ENCODE peak calls at places on chromosomes 13 and 19, in five cellular contexts. N is amniotic stem cell; L is anterior cingulate cortex; E is activated naive CD4-positive, alpha-beta T cell treated with anti-CD3 and anti-CD28 coated beads for 36 hours; M is pancreas. G is an unnamed sample.

GRCh38 chr13:66644855-66645460 is 585.2 kb downstream of the PCDH9 start:
- DNase-seq in N (no peak), L (no peak), E (no peak), M (no peak), G (no peak)

GRCh38 chr13:94236876-94237275 is 242.6 kb downstream of the DCT start:
- DNase-seq in N (no peak), L (no peak), E (peak; percentile 39), M (no peak), G (no peak)

GRCh38 chr19:40461669-40462221 is 3.8 kb downstream of the BLVRB start:
- DNase-seq in N (no peak), L (no peak), E (no peak), M (no peak), G (no peak)

GRCh38 chr13:106426909-106427308 is 108.6 kb downstream of the EFNB2 start:
- DNase-seq in N (no peak), L (no peak), E (no peak), M (no peak), G (no peak)

GRCh38 chr19:16085115-16085514 is 8.8 kb downstream of the TPM4 start:
- DNase-seq in N (no peak), L (no peak), E (no peak), M (no peak), G (no peak)

GRCh38 chr13:44932850-44933251 is 56.4 kb downstream of the NUFIP1 start:
- DNase-seq in N (no peak), L (no peak), E (no peak), M (no peak), G (no peak)

GRCh38 chr13:24180743-24181384 is 20.3 kb downstream of the SPATA13 start:
- DNase-seq in N (no peak), L (no peak), E (no peak), M (no peak), G (no peak)

GRCh38 chr19:51511353-51511752 is 9.8 kb upstream of the SIGLEC12 start:
- DNase-seq in N (no peak), L (no peak), E (peak; percentile 27), M (no peak), G (no peak)

GRCh38 chr19:2302319-2303208 is 5.4 kb downstream of the LINGO3 start:
- DNase-seq in N (no peak), L (no peak), E (no peak), M (no peak), G (no peak)

GRCh38 chr13:101703838-101704237 is 251.4 kb downstream of the ITGBL1 start:
- DNase-seq in N (no peak), L (no peak), E (no peak), M (no peak), G (no peak)

GRCh38 chr19:46193678-46194077 is 35.9 kb upstream of the IGFL1 start:
- DNase-seq in N (no peak), L (no peak), E (no peak), M (no peak), G (no peak)

GRCh38 chr13:21001471-21001870 is 59.9 kb downstream of the LATS2 start:
- DNase-seq in N (no peak), L (no peak), E (no peak), M (no peak), G (no peak)

GRCh38 chr13:26614721-26615120 is 57.2 kb downstream of the WASF3 start:
- DNase-seq in N (no peak), L (no peak), E (no peak), M (no peak), G (peak; percentile 30)

GRCh38 chr13:113404723-113405471 is 41.0 kb upstream of the GRTP1 start:
- DNase-seq in N (no peak), L (no peak), E (no peak), M (no peak), G (no peak)

GRCh38 chr13:91482427-91482826 is 84.0 kb downstream of the GPC5 start:
- DNase-seq in N (no peak), L (no peak), E (no peak), M (no peak), G (no peak)

GRCh38 chr19:43439183-43440063 is 24.7 kb downstream of the TEX101 start:
- DNase-seq in N (no peak), L (no peak), E (peak; percentile 48), M (no peak), G (no peak)

GRCh38 chr19:10514211-10515145 is 2.8 kb downstream of the S1PR5 start:
- DNase-seq in N (no peak), L (no peak), E (peak; percentile 27), M (no peak), G (no peak)

GRCh38 chr13:59665736-59666135 is 498.0 kb downstream of the DIAPH3 start:
- DNase-seq in N (no peak), L (no peak), E (no peak), M (no peak), G (no peak)

GRCh38 chr19:40208602-40209001 is 9.6 kb downstream of the TTC9B start:
- DNase-seq in N (no peak), L (no peak), E (no peak), M (no peak), G (no peak)

GRCh38 chr19:57171551-57172081 is 4.3 kb upstream of the DUXA start:
- DNase-seq in N (no peak), L (peak; percentile 6), E (no peak), M (peak; percentile 46), G (no peak)

GRCh38 chr13:46551410-46552301 is 1.3 kb upstream of the LRCH1 start:
- DNase-seq in N (peak; percentile 48), L (no peak), E (peak; percentile 81), M (peak; percentile 65), G (peak; percentile 30)

GRCh38 chr13:47598340-47598911 is 402.6 kb downstream of the SUCLA2 start:
- DNase-seq in N (no peak), L (no peak), E (no peak), M (no peak), G (no peak)

GRCh38 chr19:13057147-13057572 is 45.5 kb downstream of the LYL1 start:
- DNase-seq in N (no peak), L (no peak), E (no peak), M (no peak), G (no peak)

GRCh38 chr19:16376649-16377048 is 52.0 kb downstream of the KLF2 start:
- DNase-seq in N (no peak), L (no peak), E (no peak), M (no peak), G (no peak)

GRCh38 chr19:34479396-34479795 is 2.2 kb upstream of the WTIP start:
- DNase-seq in N (no peak), L (no peak), E (no peak), M (no peak), G (no peak)

GRCh38 chr13:111373486-111373885 is 53.0 kb downstream of the TEX29 start:
- DNase-seq in N (no peak), L (no peak), E (no peak), M (no peak), G (no peak)

GRCh38 chr19:47013041-47013517 is 6.6 kb upstream of the NPAS1 start:
- DNase-seq in N (peak; percentile 46), L (peak; percentile 53), E (peak; percentile 75), M (peak; percentile 65), G (no peak)

GRCh38 chr13:101449971-101450748 is 2.3 kb upstream of the ITGBL1 start:
- DNase-seq in N (peak; percentile 56), L (no peak), E (no peak), M (no peak), G (no peak)